ENCODE peak calls at places on chromosomes 11 and 22, in seven cellular contexts. E is CD4-positive, alpha-beta T cell; J is RWPE2; H is pancreas; T is heart left ventricle; X is sciatic nerve; Q is Panc1. I is an unnamed sample.

GRCh38 chr22:19750666-19751490 is 9.7 kb upstream of the TBX1 start:
- ATAC-seq in E (no peak), J (peak; percentile 80), H (no peak), T (no peak), X (no peak), Q (peak; percentile 70), I (no peak)

GRCh38 chr11:100823360-100823759 is 136.3 kb downstream of the ARHGAP42 start:
- ATAC-seq in E (no peak), J (no peak), H (no peak), T (peak; percentile 34), X (peak; percentile 85), Q (no peak), I (no peak)

GRCh38 chr11:10824888-10825287 is 16.2 kb upstream of the EIF4G2 start:
- ATAC-seq in E (no peak), J (no peak), H (no peak), T (no peak), X (no peak), Q (no peak), I (no peak)

GRCh38 chr11:100709233-100709999 is 22.3 kb downstream of the ARHGAP42 start:
- ATAC-seq in E (no peak), J (peak; percentile 25), H (no peak), T (no peak), X (no peak), Q (no peak), I (no peak)

GRCh38 chr11:12556788-12557384 is 117.3 kb upstream of the TEAD1 start:
- ATAC-seq in E (no peak), J (peak; percentile 89), H (peak; percentile 90), T (peak; percentile 82), X (peak; percentile 61), Q (peak; percentile 96), I (peak; percentile 82)

GRCh38 chr11:59102259-59102765 is 4.7 kb upstream of the FAM111B start:
- ATAC-seq in E (peak; percentile 63), J (peak; percentile 29), H (peak; percentile 62), T (no peak), X (no peak), Q (peak; percentile 75), I (no peak)

GRCh38 chr22:36606114-36606513 is 77.1 kb upstream of the EIF3D start:
- ATAC-seq in E (no peak), J (no peak), H (peak; percentile 52), T (peak; percentile 80), X (no peak), Q (no peak), I (no peak)

GRCh38 chr11:34599406-34599901 is 21.4 kb upstream of the EHF start:
- ATAC-seq in E (no peak), J (peak; percentile 89), H (no peak), T (no peak), X (no peak), Q (no peak), I (no peak)

GRCh38 chr22:35615156-35615555 is 2.0 kb downstream of the MB start:
- ATAC-seq in E (no peak), J (no peak), H (no peak), T (no peak), X (no peak), Q (no peak), I (peak; percentile 60)

GRCh38 chr11:64507832-64508375 is 83.1 kb upstream of the SLC22A12 start:
- ATAC-seq in E (no peak), J (no peak), H (no peak), T (no peak), X (no peak), Q (no peak), I (no peak)

GRCh38 chr11:43943931-43944751 is 1.7 kb downstream of the C11orf96 start:
- ATAC-seq in E (no peak), J (peak; percentile 22), H (peak; percentile 17), T (peak; percentile 32), X (peak; percentile 44), Q (peak; percentile 46), I (no peak)

GRCh38 chr11:62553839-62554361 is 7.3 kb upstream of the AHNAK start:
- ATAC-seq in E (no peak), J (peak; percentile 35), H (no peak), T (no peak), X (no peak), Q (peak; percentile 22), I (no peak)

GRCh38 chr11:1770528-1770927 is 6.8 kb upstream of the CTSD start:
- ATAC-seq in E (no peak), J (no peak), H (no peak), T (peak; percentile 28), X (no peak), Q (no peak), I (no peak)

GRCh38 chr11:103803062-103803461 is 233.4 kb upstream of the DDI1 start:
- ATAC-seq in E (no peak), J (no peak), H (no peak), T (no peak), X (no peak), Q (no peak), I (no peak)

GRCh38 chr22:42842658-42843370 is 14.3 kb downstream of the ARFGAP3 start:
- ATAC-seq in E (no peak), J (peak; percentile 32), H (no peak), T (no peak), X (no peak), Q (no peak), I (no peak)

GRCh38 chr11:47400813-47401279 is 7.5 kb upstream of the SLC39A13 start:
- ATAC-seq in E (peak; percentile 9), J (peak; percentile 33), H (peak; percentile 39), T (peak; percentile 90), X (peak; percentile 62), Q (peak; percentile 43), I (peak; percentile 27)

GRCh38 chr22:17726561-17727243 is 47.6 kb downstream of the BID start:
- ATAC-seq in E (peak; percentile 41), J (no peak), H (no peak), T (peak; percentile 20), X (no peak), Q (no peak), I (peak; percentile 59)

GRCh38 chr11:120254788-120255518 is 15.0 kb downstream of the POU2F3 start:
- ATAC-seq in E (no peak), J (no peak), H (peak; percentile 62), T (no peak), X (no peak), Q (no peak), I (no peak)

GRCh38 chr11:116867619-116868018 is 30.2 kb upstream of the APOA1 start:
- ATAC-seq in E (no peak), J (no peak), H (no peak), T (no peak), X (no peak), Q (no peak), I (no peak)

GRCh38 chr22:28978158-28978557 is 83.5 kb downstream of the C22orf31 start:
- ATAC-seq in E (no peak), J (peak; percentile 62), H (peak; percentile 38), T (peak; percentile 66), X (peak; percentile 44), Q (no peak), I (no peak)

GRCh38 chr22:45450931-45451651 is 37.6 kb downstream of the RIBC2 start:
- ATAC-seq in E (no peak), J (no peak), H (peak; percentile 48), T (peak; percentile 59), X (peak; percentile 75), Q (no peak), I (peak; percentile 81)

GRCh38 chr11:131999955-132000354 is 629.5 kb downstream of the NTM start:
- ATAC-seq in E (no peak), J (no peak), H (no peak), T (no peak), X (no peak), Q (no peak), I (no peak)

GRCh38 chr22:39556970-39557811 is 13.4 kb upstream of the CACNA1I start:
- ATAC-seq in E (peak; percentile 96), J (peak; percentile 35), H (peak; percentile 55), T (peak; percentile 48), X (peak; percentile 22), Q (peak; percentile 80), I (no peak)

GRCh38 chr11:94325681-94326080 is 21.3 kb downstream of the IZUMO1R start:
- ATAC-seq in E (no peak), J (no peak), H (peak; percentile 44), T (no peak), X (no peak), Q (peak; percentile 73), I (no peak)

GRCh38 chr11:26792956-26793355 is 71.1 kb upstream of the SLC5A12 start:
- ATAC-seq in E (no peak), J (no peak), H (no peak), T (no peak), X (no peak), Q (no peak), I (no peak)

GRCh38 chr11:68146010-68146540 is 24.9 kb upstream of the CHKA start:
- ATAC-seq in E (no peak), J (peak; percentile 8), H (peak; percentile 78), T (peak; percentile 90), X (peak; percentile 68), Q (peak; percentile 18), I (peak; percentile 65)

GRCh38 chr11:32916994-32917393 is 24.4 kb downstream of the QSER1 start:
- ATAC-seq in E (no peak), J (no peak), H (no peak), T (no peak), X (no peak), Q (no peak), I (no peak)

GRCh38 chr11:74212533-74212932 is 41.4 kb downstream of the PPME1 start:
- ATAC-seq in E (no peak), J (no peak), H (no peak), T (no peak), X (no peak), Q (no peak), I (no peak)

GRCh38 chr11:34792143-34792542 is 124.0 kb downstream of the APIP start:
- ATAC-seq in E (no peak), J (no peak), H (peak; percentile 11), T (no peak), X (peak; percentile 63), Q (no peak), I (no peak)

GRCh38 chr11:393219-394033 is 583 bp upstream of the PKP3 start:
- ATAC-seq in E (no peak), J (peak; percentile 66), H (peak; percentile 2), T (no peak), X (no peak), Q (peak; percentile 70), I (no peak)